ENCODE peak calls at places on chromosome 10, in four cellular contexts. Y is GM12878, G is HepG2, Q is K562. F is an unnamed sample.

GRCh38 chr10:48343871-48344598 is 37.6 kb downstream of the MAPK8 start:
- DNase-seq in Y (no peak), G (no peak), Q (no peak), F (no peak)

GRCh38 chr10:124407451-124407850 is 11.3 kb downstream of the OAT start:
- DNase-seq in Y (no peak), G (no peak), Q (no peak), F (no peak)

GRCh38 chr10:76112826-76113150 is 681.4 kb downstream of the LRMDA start:
- DNase-seq in Y (no peak), G (no peak), Q (no peak), F (no peak)

GRCh38 chr10:126787201-126787600 is 116.7 kb upstream of the C10orf90 start:
- DNase-seq in Y (no peak), G (no peak), Q (no peak), F (no peak)

GRCh38 chr10:60414877-60415585 is 25.4 kb upstream of the ANK3 start:
- DNase-seq in Y (no peak), G (no peak), Q (no peak), F (no peak)

GRCh38 chr10:47152861-47153349 is 147.1 kb upstream of the GDF10 start:
- DNase-seq in Y (no peak), G (no peak), Q (peak), F (no peak)

GRCh38 chr10:16440396-16441105 is 3.7 kb downstream of the PTER start:
- DNase-seq in Y (no peak), G (no peak), Q (no peak), F (no peak)

GRCh38 chr10:94094540-94094939 is 100.8 kb downstream of the PLCE1 start:
- DNase-seq in Y (no peak), G (no peak), Q (no peak), F (no peak)

GRCh38 chr10:49831352-49832040 is 69.4 kb upstream of the OGDHL start:
- DNase-seq in Y (no peak), G (no peak), Q (no peak), F (peak)

GRCh38 chr10:13720699-13721098 is 133.9 kb downstream of the PRPF18 start:
- DNase-seq in Y (no peak), G (no peak), Q (no peak), F (no peak)

GRCh38 chr10:9097991-9098306 is 1043.5 kb downstream of the GATA3 start:
- DNase-seq in Y (no peak), G (no peak), Q (no peak), F (no peak)

GRCh38 chr10:4947039-4947634 is 16.1 kb upstream of the AKR1C1 start:
- DNase-seq in Y (no peak), G (peak), Q (no peak), F (no peak)

GRCh38 chr10:130174343-130174742 is 38.2 kb downstream of the GLRX3 start:
- DNase-seq in Y (no peak), G (no peak), Q (no peak), F (no peak)

GRCh38 chr10:65670087-65670486 is 1255.7 kb upstream of the LRRTM3 start:
- DNase-seq in Y (no peak), G (no peak), Q (no peak), F (no peak)

GRCh38 chr10:117534321-117535044 is 8.1 kb upstream of the EMX2 start:
- DNase-seq in Y (no peak), G (peak), Q (no peak), F (no peak)

DNA sequence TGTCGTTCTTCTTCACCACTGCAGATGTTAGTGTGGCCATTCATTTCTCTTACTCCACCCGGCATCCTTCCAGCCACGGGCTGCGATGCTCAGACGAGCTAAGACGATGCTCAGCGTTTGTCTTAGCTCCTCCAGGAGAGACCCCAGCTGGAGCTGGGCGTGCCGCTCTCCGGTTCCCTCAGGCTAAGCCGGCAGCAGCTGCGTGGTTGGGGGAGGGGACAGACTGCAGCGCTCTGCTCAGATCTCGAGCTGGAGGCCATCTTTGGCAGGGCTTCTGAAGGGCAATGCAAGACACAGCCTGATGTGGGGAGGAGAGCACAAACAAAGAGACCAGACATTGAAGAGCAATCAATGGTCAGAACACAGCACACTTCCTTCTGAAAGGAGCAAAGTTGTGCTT is 4.8 kb downstream of the INA start:
- DNase-seq in Y (no peak), G (no peak), Q (peak), F (peak)
- TF ChIP-seq HDAC6 in Y (no peak), G (no peak), Q (no peak), F (no peak)

DNA sequence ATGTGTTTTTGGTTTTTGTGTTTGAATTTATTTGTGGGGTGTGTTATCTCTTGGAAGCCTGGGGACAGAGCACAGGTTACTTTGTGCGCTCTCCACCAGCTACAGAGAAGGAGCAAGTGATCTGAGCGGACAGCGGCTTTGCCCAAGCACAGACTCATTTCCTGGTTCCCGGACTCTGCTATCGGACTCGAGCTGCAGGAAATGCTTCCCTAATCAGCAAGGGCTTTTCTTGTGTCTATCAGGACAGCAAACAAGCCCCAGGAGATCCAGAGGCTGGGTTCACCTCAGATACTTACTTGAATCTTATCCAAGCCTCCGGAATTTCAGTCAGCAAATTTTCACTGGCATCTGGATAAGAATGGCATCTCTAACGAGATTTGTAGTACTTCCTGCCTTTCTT is 27.8 kb downstream of the MRC1 start:
- DNase-seq in Y (no peak), G (peak), Q (no peak), F (peak)
- TF ChIP-seq HDAC6 in Y (no peak), G (no peak), Q (no peak), F (no peak)

GRCh38 chr10:132307823-132308587 is at the start of gene STK32C:
- DNase-seq in Y (no peak), G (peak), Q (peak), F (peak)
- TF ChIP-seq HDAC6 in Y (no peak), G (no peak), Q (no peak), F (no peak)

DNA sequence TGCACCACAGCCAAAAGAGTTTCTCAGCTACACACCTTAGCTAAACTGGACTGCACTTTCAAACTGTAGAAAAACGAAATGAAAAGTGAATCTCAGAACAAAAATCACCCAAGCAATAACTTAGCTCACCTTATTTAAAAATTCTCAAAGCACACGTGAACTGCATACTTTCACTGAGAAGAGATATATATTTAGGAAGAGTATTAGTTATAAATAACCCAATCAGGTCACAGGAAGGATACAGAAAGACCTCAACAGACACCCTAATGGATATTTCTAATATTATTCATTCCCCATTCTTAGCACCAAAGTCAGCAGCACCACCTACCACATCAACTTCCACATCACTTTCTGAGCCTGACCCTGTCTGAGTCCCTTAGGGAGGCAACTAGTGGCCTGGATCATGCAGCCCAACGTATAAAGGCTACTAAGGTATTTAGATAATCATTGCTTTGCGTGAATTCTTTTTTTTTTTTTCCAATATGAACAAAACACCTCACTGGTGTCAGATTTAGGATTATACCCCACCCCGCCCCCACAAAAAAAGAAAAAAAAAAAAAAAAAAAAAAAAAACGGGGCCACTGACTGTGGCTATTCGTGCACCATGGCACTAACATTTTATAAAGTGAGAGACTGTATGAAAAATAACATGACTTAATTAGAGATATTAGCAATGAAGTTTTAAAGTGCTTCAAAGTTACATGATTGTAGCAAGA is 2.6 kb downstream of the ABI1 start:
- DNase-seq in Y (peak), G (no peak), Q (no peak), F (no peak)
- TF ChIP-seq HDAC6 in Y (no peak), G (no peak), Q (no peak), F (no peak)

DNA sequence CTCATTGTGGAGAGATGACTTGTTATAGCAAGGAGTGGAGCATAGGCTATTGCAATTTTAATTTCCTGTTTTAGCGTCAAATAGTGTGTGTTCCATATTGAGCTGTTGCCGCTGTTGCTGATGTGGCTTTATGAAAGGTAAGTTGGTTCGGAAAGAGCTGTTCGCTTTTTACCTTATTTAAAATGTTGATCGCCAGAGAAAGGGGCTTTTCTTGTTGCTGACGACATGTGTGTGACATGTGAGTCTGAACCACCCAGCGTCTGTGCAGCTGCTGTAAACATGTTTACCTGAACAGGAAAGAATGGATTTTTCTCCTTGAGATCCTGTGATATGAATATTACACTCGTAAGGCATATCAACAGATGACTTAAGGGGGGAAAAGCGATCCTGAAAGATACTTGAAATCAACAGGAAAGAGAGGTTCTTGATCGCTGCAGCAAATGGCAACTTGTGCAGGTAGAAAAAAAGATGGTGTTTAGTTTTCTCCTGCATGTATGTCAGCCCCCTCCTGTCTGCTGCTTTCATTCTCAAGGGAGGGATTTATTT is 2.5 kb downstream of the ZEB1 start:
- DNase-seq in Y (no peak), G (no peak), Q (no peak), F (no peak)
- TF ChIP-seq HDAC6 in Y (no peak), G (no peak), Q (no peak), F (no peak)

GRCh38 chr10:106707657-106708056 is 456.8 kb downstream of the SORCS1 start:
- DNase-seq in Y (no peak), G (no peak), Q (no peak), F (no peak)

GRCh38 chr10:106708521-106708920 is 456.0 kb downstream of the SORCS1 start:
- DNase-seq in Y (no peak), G (no peak), Q (no peak), F (peak)

GRCh38 chr10:106711313-106711906 is 453.1 kb downstream of the SORCS1 start:
- DNase-seq in Y (no peak), G (peak), Q (peak), F (peak)

DNA sequence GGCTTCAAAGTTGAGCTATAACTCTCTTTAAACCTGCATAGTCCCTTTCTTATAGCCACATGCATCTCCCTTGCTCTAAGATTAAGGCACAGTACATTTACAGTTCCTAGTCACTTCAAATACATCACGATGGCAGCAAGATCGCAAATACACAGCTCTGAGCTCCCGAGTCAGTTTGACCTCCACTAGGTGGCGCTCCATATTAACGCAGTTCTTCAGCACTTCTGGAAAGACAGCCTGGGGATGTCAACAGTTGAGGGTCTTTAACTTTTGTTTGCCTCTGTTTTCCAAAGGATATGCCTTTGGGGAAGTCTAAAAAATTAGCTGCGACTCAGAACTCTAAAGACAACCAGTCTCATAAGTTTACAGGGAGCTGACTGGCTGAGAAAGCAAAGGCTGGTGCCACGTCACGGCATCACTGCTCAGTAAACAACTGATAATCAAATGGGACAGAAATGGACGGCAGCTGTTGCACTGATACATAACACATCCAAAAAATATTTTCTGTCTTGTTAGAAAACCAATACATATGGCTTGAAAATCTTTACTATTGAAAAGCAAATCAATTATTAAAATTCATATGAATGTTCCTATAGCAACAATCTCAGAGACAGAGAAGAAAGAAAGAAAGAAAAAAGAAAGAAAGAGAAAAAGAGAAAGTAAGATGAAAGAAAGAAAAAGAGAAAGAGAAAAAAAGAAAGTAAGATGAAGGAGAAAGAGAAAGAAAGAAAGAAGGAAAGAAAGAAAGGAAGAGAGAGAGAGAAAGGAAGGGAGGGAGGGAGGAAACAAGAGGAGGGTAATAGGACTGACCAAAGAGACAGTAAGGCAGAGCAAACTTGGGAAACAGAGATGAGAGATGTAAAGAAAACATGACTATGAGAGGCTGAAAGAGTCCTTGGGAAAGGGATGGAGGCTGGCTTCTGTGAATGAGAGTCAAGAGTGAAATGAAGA is 458.7 kb downstream of the SORCS1 start:
- DNase-seq in Y (no peak), G (peak), Q (peak), F (peak)
- TF ChIP-seq HDAC6 in Y (no peak), G (no peak), Q (no peak), F (no peak)

F was measured in H1.